ENCODE peak calls at places on chromosomes 4 and X, in four cellular contexts. One of them, this sample, is unnamed. For H3K4me1 and H3K27me3, the result is how much of the 10 kb centered on the place peaks cover.

GRCh38 chr4:185752881-185753280 is 59.1 kb downstream of the SORBS2 start:
- DNase-seq in SK-N-SH: no peak
- DNase-seq in HCT116: no peak
- DNase-seq in Peyer's patch: no peak
- DNase-seq in this sample: no peak

GRCh38 chr4:44210750-44211149 is 237.9 kb downstream of the KCTD8 start:
- DNase-seq in SK-N-SH: no peak
- DNase-seq in Peyer's patch: no peak
- DNase-seq in HCT116: no peak
- DNase-seq in this sample: peak

GRCh38 chrX:16418650-16419049 is 231.3 kb upstream of the S100G start:
- DNase-seq in HCT116: no peak
- DNase-seq in Peyer's patch: no peak
- DNase-seq in SK-N-SH: no peak
- DNase-seq in this sample: no peak

GRCh38 chr4:40887690-40888089 is 137.9 kb downstream of the NSUN7 start:
- DNase-seq in HCT116: no peak
- DNase-seq in SK-N-SH: no peak
- DNase-seq in Peyer's patch: no peak
- DNase-seq in this sample: no peak

GRCh38 chr4:84931274-84931673 is 35.2 kb downstream of the WDFY3 start:
- DNase-seq in SK-N-SH: no peak
- DNase-seq in Peyer's patch: no peak
- DNase-seq in HCT116: no peak
- DNase-seq in this sample: no peak

GRCh38 chrX:153582896-153583295 is 16.0 kb downstream of the CCNQ start:
- DNase-seq in HCT116: no peak
- DNase-seq in Peyer's patch: no peak
- DNase-seq in SK-N-SH: peak
- DNase-seq in this sample: no peak

GRCh38 chrX:65750674-65751469 is 83.4 kb downstream of the MSN start:
- DNase-seq in Peyer's patch: no peak
- DNase-seq in SK-N-SH: no peak
- DNase-seq in HCT116: no peak
- DNase-seq in this sample: no peak

GRCh38 chrX:12974217-12974796 is 603 bp upstream of the TMSB4X start:
- DNase-seq in Peyer's patch: peak
- DNase-seq in HCT116: no peak
- DNase-seq in SK-N-SH: peak
- DNase-seq in this sample: peak

GRCh38 chrX:136353519-136354095 is 52.8 kb downstream of the ADGRG4 start:
- DNase-seq in Peyer's patch: no peak
- DNase-seq in HCT116: peak
- DNase-seq in SK-N-SH: no peak
- DNase-seq in this sample: peak

GRCh38 chr4:28463184-28463690 is 1602.6 kb downstream of the STIM2 start:
- DNase-seq in SK-N-SH: no peak
- DNase-seq in Peyer's patch: no peak
- DNase-seq in HCT116: no peak
- DNase-seq in this sample: no peak
- H3K4me1 ChIP-seq in SK-N-SH: under half
- H3K4me1 ChIP-seq in Peyer's patch: under half
- H3K4me1 ChIP-seq in HCT116: under half
- H3K4me1 ChIP-seq in this sample: under half

GRCh38 chr4:81472249-81473085 is 760 bp upstream of the RASGEF1B start:
- DNase-seq in HCT116: no peak
- DNase-seq in Peyer's patch: no peak
- DNase-seq in SK-N-SH: peak
- DNase-seq in this sample: peak
- TF ChIP-seq CTCF in HCT116: peak
- TF ChIP-seq CTCF in Peyer's patch: peak
- TF ChIP-seq CTCF in SK-N-SH: peak
- TF ChIP-seq CTCF in this sample: peak

DNA sequence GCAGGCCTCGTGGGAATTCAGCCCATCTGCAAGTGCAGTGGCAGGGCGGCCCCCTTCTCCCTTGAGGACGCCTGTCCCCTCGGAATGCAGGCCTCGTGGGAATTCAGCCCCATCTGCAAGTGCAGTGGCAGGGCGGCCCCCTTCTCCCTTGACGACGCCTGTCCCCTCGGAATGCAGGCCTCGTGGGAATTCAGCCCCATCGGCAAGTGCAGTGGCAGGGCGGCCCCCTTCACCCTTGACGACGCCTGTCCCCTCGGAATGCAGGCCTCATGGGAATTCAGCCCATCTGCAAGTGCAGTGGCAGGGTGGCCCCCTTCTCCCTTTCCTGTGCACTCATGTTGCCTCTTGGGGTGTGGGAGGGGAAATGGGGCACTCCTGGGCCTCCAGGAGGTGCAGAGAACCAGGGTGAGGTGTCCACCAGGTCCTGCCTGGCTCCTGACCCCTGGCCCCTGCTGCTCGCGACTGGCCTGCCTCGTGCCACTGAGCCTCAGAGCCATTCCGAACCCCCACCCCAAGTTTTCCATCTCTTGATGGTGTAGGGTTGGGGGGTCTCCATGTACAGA is 6.7 kb upstream of the SLC26A1 start:
- DNase-seq in Peyer's patch: no peak
- DNase-seq in HCT116: no peak
- DNase-seq in SK-N-SH: no peak
- DNase-seq in this sample: no peak
- H3K27me3 ChIP-seq in Peyer's patch: under half
- H3K27me3 ChIP-seq in HCT116: under half
- H3K27me3 ChIP-seq in SK-N-SH: under half
- H3K27me3 ChIP-seq in this sample: half or more

GRCh38 chrX:40082447-40083119 is 15.2 kb downstream of the BCOR start:
- DNase-seq in Peyer's patch: no peak
- DNase-seq in HCT116: no peak
- DNase-seq in SK-N-SH: no peak
- DNase-seq in this sample: no peak
- H3K4me1 ChIP-seq in Peyer's patch: under half
- H3K4me1 ChIP-seq in HCT116: under half
- H3K4me1 ChIP-seq in SK-N-SH: under half
- H3K4me1 ChIP-seq in this sample: under half

This sample was measured in foreskin keratinocyte.